ENCODE peak calls at places on chromosomes 5 and 9, in four cellular contexts. B, K, X and J are unnamed samples.

GRCh38 chr5:54148858-54149257 is 161.5 kb downstream of the ARL15 start:
- DNase-seq in B (no peak), K (peak; percentile 11), X (no peak), J (no peak)

GRCh38 chr5:112684737-112685136 is 52.9 kb upstream of the APC start:
- DNase-seq in B (no peak), K (peak; percentile 74), X (no peak), J (no peak)

GRCh38 chr9:27282269-27282668 is 14.7 kb downstream of the EQTN start:
- DNase-seq in B (no peak), K (no peak), X (no peak), J (no peak)

GRCh38 chr9:131092030-131092429 is 4.3 kb upstream of the AIF1L start:
- DNase-seq in B (no peak), K (no peak), X (no peak), J (no peak)

GRCh38 chr5:30809907-30810306 is 383.6 kb upstream of the CDH6 start:
- DNase-seq in B (no peak), K (no peak), X (no peak), J (no peak)

GRCh38 chr9:99326112-99326916 is 104.2 kb downstream of the SEC61B start:
- DNase-seq in B (no peak), K (peak; percentile 28), X (no peak), J (no peak)

GRCh38 chr9:123834907-123835562 is 94.9 kb downstream of the DENND1A start:
- DNase-seq in B (no peak), K (peak; percentile 29), X (no peak), J (no peak)

GRCh38 chr5:7372399-7372798 is 23.5 kb upstream of the ADCY2 start:
- DNase-seq in B (no peak), K (no peak), X (peak; percentile 62), J (no peak)

GRCh38 chr5:94459915-94460314 is 158.5 kb downstream of the KIAA0825 start:
- DNase-seq in B (no peak), K (no peak), X (no peak), J (no peak)

GRCh38 chr9:109907400-109907799 is 127.4 kb downstream of the PALM2AKAP2 start:
- DNase-seq in B (no peak), K (no peak), X (no peak), J (no peak)

DNA sequence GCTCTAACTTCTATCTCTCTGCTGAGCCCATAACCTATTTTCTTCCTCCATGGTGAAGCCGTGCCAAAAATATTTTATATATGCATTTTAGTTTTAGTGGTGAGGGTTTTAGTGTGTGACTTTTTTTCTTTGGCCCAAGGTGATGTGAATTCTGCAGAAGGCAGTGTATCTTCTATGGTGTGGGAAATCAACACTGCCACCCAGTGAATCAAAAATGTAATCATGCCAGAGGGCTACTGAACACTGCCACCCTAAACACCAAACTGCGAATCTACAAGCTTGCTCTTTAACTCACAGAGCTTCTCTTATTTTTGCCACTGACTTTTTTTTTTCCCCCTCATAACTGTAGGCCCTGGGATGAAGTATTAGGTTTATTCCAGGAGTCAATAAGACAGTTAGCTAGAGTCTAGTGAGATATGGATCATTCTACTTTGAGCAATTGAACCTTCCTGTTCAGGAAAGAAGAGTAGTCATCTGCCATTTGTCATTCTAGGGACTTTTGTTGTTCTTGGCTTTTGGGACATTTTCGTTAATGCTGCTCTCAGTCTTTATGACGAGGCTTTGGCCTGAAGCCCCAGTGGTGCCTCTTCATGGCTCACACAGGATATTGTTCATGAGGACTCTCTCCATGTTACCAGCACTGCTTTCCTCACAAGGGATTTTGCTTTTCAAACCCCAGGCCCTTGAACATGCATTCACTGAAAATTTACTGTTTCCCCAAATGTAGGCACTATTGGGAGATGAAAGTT is 53.1 kb downstream of the C7 start:
- DNase-seq in B (no peak), K (no peak), X (no peak), J (no peak)
- TF ChIP-seq CTCF in B (no peak), K (no peak), X (no peak), J (no peak)

DNA sequence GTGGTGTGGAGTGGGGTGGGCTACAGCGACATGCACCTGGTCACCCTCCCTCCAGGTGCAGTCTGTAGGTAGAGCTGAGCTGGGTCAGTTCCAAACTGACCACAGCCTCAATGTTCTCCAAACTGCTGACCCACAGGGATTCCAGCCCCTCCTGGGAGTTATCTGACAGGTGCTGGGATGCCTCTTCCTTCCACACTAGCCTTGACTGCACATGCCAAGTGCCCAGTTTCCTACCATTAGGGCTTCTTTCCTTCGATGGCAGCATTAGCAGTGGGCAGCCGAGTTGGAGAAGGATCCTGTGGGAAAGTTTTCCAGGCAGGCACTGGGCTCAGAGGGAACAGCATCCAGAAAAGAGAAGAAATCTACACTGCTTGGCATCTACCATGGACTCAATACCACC is 64.0 kb upstream of the GABRP start:
- DNase-seq in B (no peak), K (no peak), X (no peak), J (no peak)
- H3K27me3 ChIP-seq in B (peaks cover 1% of the 10 kb centered on the region), K (peaks cover 6% of the 10 kb centered on the region), X (no peaks in the 10 kb centered on the region), J (peaks cover 11% of the 10 kb centered on the region)

DNA sequence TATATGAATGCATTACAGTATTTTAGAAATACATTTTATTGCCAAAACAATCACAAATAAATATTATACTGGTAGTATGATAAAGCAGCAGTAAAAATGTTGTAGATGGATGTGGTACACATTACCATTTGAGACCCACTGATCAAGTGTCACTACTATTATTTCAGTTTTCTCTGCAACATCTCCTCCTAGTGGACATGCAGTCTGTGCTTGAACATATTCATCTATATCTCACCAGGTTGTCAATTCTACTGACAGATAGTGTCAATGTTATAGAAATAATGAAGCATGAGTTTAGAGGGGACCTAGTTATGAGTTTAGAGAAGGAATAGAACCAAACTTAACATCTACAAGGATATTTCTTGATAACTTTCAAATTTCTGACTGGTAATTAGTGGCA is 39.2 kb upstream of the ELOVL7 start:
- DNase-seq in B (peak; percentile 38), K (no peak), X (no peak), J (no peak)
- TF ChIP-seq CTCF in B (peak; percentile 46), K (no peak), X (no peak), J (peak; percentile 34)

GRCh38 chr5:88999853-89000252 is 116.9 kb upstream of the MEF2C start:
- DNase-seq in B (no peak), K (no peak), X (no peak), J (no peak)
- H3K27me3 ChIP-seq in B (no peaks in the 10 kb centered on the region), K (no peaks in the 10 kb centered on the region), X (no peaks in the 10 kb centered on the region), J (no peaks in the 10 kb centered on the region)

GRCh38 chr5:52987711-52988329 is 1.3 kb upstream of the ITGA2 start:
- DNase-seq in B (peak; percentile 99), K (peak; percentile 68), X (no peak), J (no peak)

GRCh38 chr5:52990531-52990925 is 1.4 kb downstream of the ITGA2 start:
- DNase-seq in B (no peak), K (no peak), X (no peak), J (no peak)

GRCh38 chr5:52989025-52989780 is at the start of gene ITGA2:
- DNase-seq in B (peak; percentile 64), K (peak; percentile 40), X (peak; percentile 83), J (peak; percentile 78)

GRCh38 chr5:52988335-52989024 is 672 bp upstream of the ITGA2 start:
- DNase-seq in B (peak; percentile 49), K (no peak), X (no peak), J (no peak)

GRCh38 chr5:52989781-52990530 is 804 bp downstream of the ITGA2 start:
- DNase-seq in B (no peak), K (peak; percentile 60), X (peak; percentile 73), J (peak; percentile 71)
- TF ChIP-seq CTCF in B (peak; percentile 31), K (peak; percentile 50), X (no peak), J (peak; percentile 28)

DNA sequence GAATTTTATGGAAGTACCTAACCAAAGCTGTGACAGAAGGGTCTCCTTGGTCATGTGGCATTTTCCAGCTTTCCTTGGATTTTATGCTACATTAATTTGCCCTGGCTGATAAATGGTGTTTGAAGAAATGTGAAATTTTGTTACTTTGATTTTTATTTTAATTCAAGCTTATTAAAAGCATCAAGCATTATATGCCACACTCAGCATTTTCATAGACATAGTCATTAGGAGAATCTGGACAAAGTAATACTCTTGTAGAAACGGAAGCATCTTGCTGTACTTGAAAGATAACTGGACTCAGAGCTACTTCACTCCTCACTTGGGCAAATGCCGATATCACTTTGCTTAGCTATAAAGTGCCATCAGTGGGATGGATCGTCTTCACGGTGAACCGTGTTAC is 54.2 kb downstream of the INIP start:
- DNase-seq in B (no peak), K (no peak), X (no peak), J (no peak)
- H3K27me3 ChIP-seq in B (no peaks in the 10 kb centered on the region), K (no peaks in the 10 kb centered on the region), X (no peaks in the 10 kb centered on the region), J (no peaks in the 10 kb centered on the region)

GRCh38 chr9:2800385-2801179 is 43.3 kb downstream of the PUM3 start:
- DNase-seq in B (peak; percentile 83), K (peak; percentile 36), X (no peak), J (no peak)
- TF ChIP-seq CTCF in B (peak; percentile 31), K (peak; percentile 48), X (no peak), J (peak; percentile 10)

GRCh38 chr5:32711693-32712462 is 757 bp downstream of the NPR3 start:
- DNase-seq in B (no peak), K (peak; percentile 49), X (peak; percentile 67), J (no peak)

GRCh38 chr5:32708949-32709348 is 2.2 kb upstream of the NPR3 start:
- DNase-seq in B (no peak), K (no peak), X (no peak), J (no peak)

GRCh38 chr5:32710335-32710858 is 724 bp upstream of the NPR3 start:
- DNase-seq in B (no peak), K (no peak), X (peak; percentile 61), J (peak; percentile 69)

GRCh38 chr5:32710859-32711692 is at the start of gene NPR3:
- DNase-seq in B (no peak), K (peak; percentile 66), X (no peak), J (no peak)

GRCh38 chr5:32709789-32710334 is 1.3 kb upstream of the NPR3 start:
- DNase-seq in B (peak; percentile 64), K (peak; percentile 79), X (peak; percentile 73), J (peak; percentile 80)
- H3K27me3 ChIP-seq in B (peaks cover 13% of the 10 kb centered on the region), K (no peaks in the 10 kb centered on the region), X (no peaks in the 10 kb centered on the region), J (peaks cover 26% of the 10 kb centered on the region)

GRCh38 chr5:136039202-136039601 is 10.4 kb downstream of the TGFBI start:
- DNase-seq in B (no peak), K (no peak), X (no peak), J (no peak)
- TF ChIP-seq CTCF in B (no peak), K (no peak), X (no peak), J (no peak)